ENCODE peak calls at places on chromosome 5, in ten cellular contexts. I, V, E, S, T, O, Y, F, Q and W are unnamed samples.
A peak's percentile ranks its signal among the peaks of the same experiment; 100 is the strongest.

GRCh38 chr5:142866563-142867275 is 96.5 kb downstream of the ARHGAP26 start:
- DNase-seq in I (peak; percentile 55), V (peak; percentile 53), E (peak; percentile 21), S (peak; percentile 57), T (no peak), O (peak; percentile 58), Y (peak; percentile 70), F (peak; percentile 40), Q (peak; percentile 41), W (no peak)

GRCh38 chr5:97019435-97020117 is 83.7 kb downstream of the LNPEP start:
- DNase-seq in I (no peak), V (no peak), E (no peak), S (no peak), T (no peak), O (no peak), Y (peak; percentile 22), F (no peak), Q (no peak), W (no peak)

GRCh38 chr5:68652507-68652906 is 437.0 kb downstream of the PIK3R1 start:
- DNase-seq in I (no peak), V (no peak), E (no peak), S (no peak), T (no peak), O (peak; percentile 28), Y (peak; percentile 67), F (no peak), Q (no peak), W (no peak)

GRCh38 chr5:56350595-56351170 is 117.6 kb upstream of the ANKRD55 start:
- DNase-seq in I (no peak), V (peak; percentile 27), E (no peak), S (no peak), T (peak; percentile 76), O (peak; percentile 85), Y (peak; percentile 97), F (peak; percentile 74), Q (peak; percentile 36), W (no peak)

GRCh38 chr5:176542135-176542595 is 5.0 kb upstream of the RNF44 start:
- DNase-seq in I (peak; percentile 56), V (no peak), E (no peak), S (peak; percentile 79), T (no peak), O (no peak), Y (no peak), F (no peak), Q (no peak), W (no peak)

GRCh38 chr5:77337716-77338115 is 127.2 kb downstream of the PDE8B start:
- DNase-seq in I (no peak), V (peak; percentile 57), E (no peak), S (no peak), T (no peak), O (no peak), Y (no peak), F (no peak), Q (no peak), W (no peak)

GRCh38 chr5:9653811-9654210 is 23.7 kb upstream of the TAS2R1 start:
- DNase-seq in I (no peak), V (no peak), E (no peak), S (no peak), T (peak; percentile 31), O (peak; percentile 75), Y (peak; percentile 84), F (peak; percentile 77), Q (no peak), W (no peak)

GRCh38 chr5:440413-441180 is 2.4 kb upstream of the EXOC3 start:
- DNase-seq in I (no peak), V (no peak), E (no peak), S (no peak), T (no peak), O (no peak), Y (no peak), F (no peak), Q (no peak), W (peak; percentile 80)

GRCh38 chr5:42628821-42629220 is 127.8 kb upstream of the CCDC152 start:
- DNase-seq in I (no peak), V (no peak), E (no peak), S (no peak), T (no peak), O (no peak), Y (no peak), F (no peak), Q (no peak), W (no peak)

GRCh38 chr5:124395287-124395686 is 351.2 kb downstream of the ZNF608 start:
- DNase-seq in I (no peak), V (no peak), E (no peak), S (no peak), T (no peak), O (no peak), Y (no peak), F (no peak), Q (no peak), W (no peak)

GRCh38 chr5:69415584-69415958 is 655 bp downstream of the MARVELD2 start:
- DNase-seq in I (no peak), V (peak; percentile 38), E (no peak), S (no peak), T (no peak), O (no peak), Y (no peak), F (no peak), Q (peak; percentile 27), W (no peak)

GRCh38 chr5:109943701-109944235 is 254.0 kb downstream of the MAN2A1 start:
- DNase-seq in I (no peak), V (no peak), E (no peak), S (no peak), T (no peak), O (no peak), Y (no peak), F (no peak), Q (no peak), W (no peak)

GRCh38 chr5:55692509-55692908 is 19.6 kb downstream of the SLC38A9 start:
- DNase-seq in I (no peak), V (no peak), E (no peak), S (no peak), T (no peak), O (no peak), Y (no peak), F (no peak), Q (no peak), W (no peak)

GRCh38 chr5:1152771-1153282 is 41.0 kb upstream of the SLC12A7 start:
- DNase-seq in I (no peak), V (peak; percentile 75), E (peak; percentile 61), S (no peak), T (no peak), O (no peak), Y (peak; percentile 14), F (no peak), Q (no peak), W (no peak)

GRCh38 chr5:75706775-75707174 is 10.5 kb downstream of the POC5 start:
- DNase-seq in I (no peak), V (no peak), E (no peak), S (no peak), T (no peak), O (no peak), Y (no peak), F (no peak), Q (no peak), W (no peak)

GRCh38 chr5:67793966-67794365 is 421.6 kb upstream of the PIK3R1 start:
- DNase-seq in I (no peak), V (no peak), E (no peak), S (no peak), T (no peak), O (no peak), Y (no peak), F (no peak), Q (no peak), W (no peak)

GRCh38 chr5:178107889-178108288 is 5.4 kb upstream of the N4BP3 start:
- DNase-seq in I (no peak), V (no peak), E (no peak), S (no peak), T (no peak), O (no peak), Y (no peak), F (no peak), Q (no peak), W (no peak)

GRCh38 chr5:59760798-59761348 is 132.7 kb downstream of the PDE4D start:
- DNase-seq in I (no peak), V (no peak), E (no peak), S (peak; percentile 62), T (no peak), O (no peak), Y (peak; percentile 64), F (no peak), Q (no peak), W (no peak)

GRCh38 chr5:1246711-1247431 is 21.7 kb downstream of the SLC6A18 start:
- DNase-seq in I (no peak), V (peak; percentile 20), E (no peak), S (no peak), T (peak; percentile 24), O (peak; percentile 62), Y (no peak), F (peak; percentile 21), Q (peak; percentile 71), W (no peak)

GRCh38 chr5:84378420-84378819 is 6.3 kb downstream of the EDIL3 start:
- DNase-seq in I (no peak), V (no peak), E (no peak), S (no peak), T (no peak), O (peak; percentile 27), Y (peak; percentile 39), F (no peak), Q (no peak), W (no peak)

GRCh38 chr5:172553838-172554344 is 87.2 kb upstream of the NEURL1B start:
- DNase-seq in I (no peak), V (no peak), E (no peak), S (no peak), T (no peak), O (no peak), Y (no peak), F (no peak), Q (no peak), W (no peak)

GRCh38 chr5:164504141-164504772 is 998.8 kb downstream of the MAT2B start:
- DNase-seq in I (peak; percentile 3), V (peak; percentile 26), E (peak; percentile 49), S (peak; percentile 8), T (no peak), O (peak; percentile 55), Y (peak; percentile 29), F (peak; percentile 34), Q (peak; percentile 10), W (peak; percentile 18)

GRCh38 chr5:173281910-173282309 is 46.3 kb downstream of the STC2 start:
- DNase-seq in I (no peak), V (peak; percentile 21), E (no peak), S (no peak), T (no peak), O (peak; percentile 36), Y (peak; percentile 40), F (peak; percentile 36), Q (no peak), W (no peak)

GRCh38 chr5:123438244-123438643 is 15.0 kb upstream of the CEP120 start:
- DNase-seq in I (no peak), V (no peak), E (no peak), S (peak; percentile 57), T (no peak), O (no peak), Y (no peak), F (no peak), Q (no peak), W (no peak)

GRCh38 chr5:126023894-126024575 is 399.2 kb upstream of the GRAMD2B start:
- DNase-seq in I (no peak), V (no peak), E (no peak), S (no peak), T (no peak), O (no peak), Y (no peak), F (no peak), Q (no peak), W (no peak)

GRCh38 chr5:95859327-95860060 is 37.0 kb upstream of the GLRX start:
- DNase-seq in I (no peak), V (no peak), E (no peak), S (no peak), T (no peak), O (peak; percentile 54), Y (no peak), F (no peak), Q (no peak), W (no peak)

GRCh38 chr5:127053049-127053448 is 20.3 kb downstream of the C5orf63 start:
- DNase-seq in I (no peak), V (peak; percentile 74), E (peak; percentile 26), S (no peak), T (no peak), O (no peak), Y (no peak), F (no peak), Q (no peak), W (no peak)

GRCh38 chr5:142874537-142874936 is 104.4 kb downstream of the ARHGAP26 start:
- DNase-seq in I (no peak), V (no peak), E (no peak), S (no peak), T (peak; percentile 76), O (no peak), Y (peak; percentile 50), F (peak; percentile 88), Q (peak; percentile 23), W (no peak)